ENCODE peak calls at places on chromosome 1, in five cellular contexts. One of them, this sample, is unnamed.

GRCh38 chr1:235888119-235888643 is 21.5 kb upstream of the LYST start:
- DNase-seq in body of pancreas: no peak
- DNase-seq in choroid plexus epithelial cell: no peak
- DNase-seq in fibroblast of mammary gland: no peak
- DNase-seq in MCF 10A: no peak
- DNase-seq in this sample: no peak

GRCh38 chr1:73868824-73869223 is 329.2 kb downstream of the LRRIQ3 start:
- DNase-seq in fibroblast of mammary gland: no peak
- DNase-seq in choroid plexus epithelial cell: no peak
- DNase-seq in body of pancreas: no peak
- DNase-seq in MCF 10A: no peak
- DNase-seq in this sample: no peak

GRCh38 chr1:47225430-47226100 is 6.5 kb downstream of the TAL1 start:
- DNase-seq in MCF 10A: no peak
- DNase-seq in choroid plexus epithelial cell: no peak
- DNase-seq in fibroblast of mammary gland: no peak
- DNase-seq in body of pancreas: no peak
- DNase-seq in this sample: no peak

GRCh38 chr1:3611170-3612019 is at the start of gene MEGF6:
- DNase-seq in choroid plexus epithelial cell: peak
- DNase-seq in body of pancreas: peak
- DNase-seq in fibroblast of mammary gland: no peak
- DNase-seq in MCF 10A: peak
- DNase-seq in this sample: peak

GRCh38 chr1:243745361-243745760 is 104.7 kb downstream of the AKT3 start:
- DNase-seq in MCF 10A: peak
- DNase-seq in body of pancreas: no peak
- DNase-seq in fibroblast of mammary gland: peak
- DNase-seq in choroid plexus epithelial cell: peak
- DNase-seq in this sample: no peak

GRCh38 chr1:9057851-9058250 is 11.6 kb downstream of the SLC2A5 start:
- DNase-seq in MCF 10A: no peak
- DNase-seq in choroid plexus epithelial cell: no peak
- DNase-seq in body of pancreas: no peak
- DNase-seq in fibroblast of mammary gland: no peak
- DNase-seq in this sample: no peak

GRCh38 chr1:179825201-179825600 is 52.4 kb downstream of the TOR1AIP2 start:
- DNase-seq in fibroblast of mammary gland: no peak
- DNase-seq in choroid plexus epithelial cell: no peak
- DNase-seq in body of pancreas: no peak
- DNase-seq in MCF 10A: no peak
- DNase-seq in this sample: no peak

GRCh38 chr1:40143891-40144575 is 17.2 kb upstream of the RLF start:
- DNase-seq in fibroblast of mammary gland: peak
- DNase-seq in body of pancreas: peak
- DNase-seq in MCF 10A: peak
- DNase-seq in choroid plexus epithelial cell: peak
- DNase-seq in this sample: peak

GRCh38 chr1:224411766-224412165 is 22.8 kb downstream of the WDR26 start:
- DNase-seq in MCF 10A: no peak
- DNase-seq in choroid plexus epithelial cell: peak
- DNase-seq in fibroblast of mammary gland: no peak
- DNase-seq in body of pancreas: no peak
- DNase-seq in this sample: no peak

DNA sequence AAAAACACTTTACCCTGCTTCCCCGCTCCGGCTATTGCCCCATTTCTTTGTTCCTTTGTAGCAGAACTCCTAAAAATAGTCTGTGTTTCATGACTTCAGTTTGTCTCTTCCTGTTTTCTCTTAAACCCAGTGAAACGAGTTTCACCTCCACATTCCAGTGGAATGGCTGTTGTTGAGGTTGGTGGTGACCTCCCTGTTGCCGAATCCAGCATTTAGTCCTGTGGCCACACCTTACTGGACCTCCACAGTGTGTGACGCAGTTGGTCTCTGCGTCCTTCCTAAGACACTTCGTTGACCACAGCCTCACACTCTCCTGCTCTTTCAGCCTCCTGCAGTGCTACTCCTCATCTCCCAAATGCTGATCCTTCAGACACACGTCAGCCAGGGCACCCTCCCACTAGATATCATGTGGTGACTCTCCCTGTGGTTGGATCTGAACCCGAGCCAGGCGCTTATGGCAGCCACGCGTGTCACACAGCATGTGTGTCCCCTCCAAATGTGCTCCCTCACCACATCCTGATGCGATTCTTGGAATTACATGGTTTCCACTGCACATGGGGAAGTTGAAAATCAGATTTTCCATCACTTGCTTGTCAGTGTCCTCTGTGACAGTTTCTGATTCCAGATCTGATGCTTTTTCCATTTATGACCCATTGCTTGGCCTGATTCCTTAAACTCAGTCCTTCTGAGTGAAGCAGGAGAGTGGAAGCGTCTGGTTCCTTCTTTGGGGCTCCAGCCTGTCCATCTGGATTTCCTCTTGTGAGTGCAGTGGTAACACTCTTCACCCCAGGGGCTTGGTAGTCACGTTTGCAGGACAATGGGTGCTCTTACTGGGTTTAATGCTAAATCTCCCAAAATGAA is 99.1 kb upstream of the ARTN start:
- DNase-seq in fibroblast of mammary gland: peak
- DNase-seq in body of pancreas: no peak
- DNase-seq in choroid plexus epithelial cell: peak
- DNase-seq in MCF 10A: peak
- DNase-seq in this sample: no peak
- TF ChIP-seq CTCF in fibroblast of mammary gland: no peak
- TF ChIP-seq CTCF in body of pancreas: no peak
- TF ChIP-seq CTCF in choroid plexus epithelial cell: no peak
- TF ChIP-seq CTCF in MCF 10A: no peak
- TF ChIP-seq CTCF in this sample: no peak

DNA sequence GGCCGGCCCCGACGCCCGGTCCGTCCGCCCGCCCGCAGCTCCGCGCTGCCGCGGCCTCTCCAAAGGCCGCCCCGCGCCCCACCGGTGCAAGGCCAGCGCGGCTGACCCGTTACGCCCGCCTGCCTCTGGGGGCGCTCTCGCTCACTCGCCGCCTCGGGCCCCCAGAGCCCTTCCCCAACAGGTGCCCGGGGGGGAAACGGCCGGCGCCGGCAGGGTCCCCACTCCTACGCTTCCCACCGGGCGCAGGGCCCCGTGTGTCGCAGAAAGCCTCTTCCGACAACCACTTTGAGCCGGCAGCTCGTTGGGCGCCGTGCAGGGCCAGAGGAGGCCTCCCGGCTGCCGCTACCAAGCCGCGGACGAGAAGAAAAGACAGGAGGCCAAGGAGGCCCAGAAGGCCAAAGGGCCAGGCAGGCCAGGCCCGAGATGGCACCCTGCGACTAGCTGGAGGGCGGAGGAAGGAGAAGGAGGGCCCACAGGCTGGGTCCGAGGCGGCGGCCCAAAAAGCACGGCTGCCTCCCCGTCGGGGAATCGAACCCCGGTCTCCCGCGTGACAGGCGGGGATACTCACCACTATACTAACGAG is 64.9 kb upstream of the FCGR2A start:
- DNase-seq in body of pancreas: peak
- DNase-seq in MCF 10A: peak
- DNase-seq in choroid plexus epithelial cell: peak
- DNase-seq in fibroblast of mammary gland: peak
- DNase-seq in this sample: peak
- TF ChIP-seq CTCF in body of pancreas: peak
- TF ChIP-seq CTCF in MCF 10A: peak
- TF ChIP-seq CTCF in choroid plexus epithelial cell: peak
- TF ChIP-seq CTCF in fibroblast of mammary gland: no peak
- TF ChIP-seq CTCF in this sample: peak

DNA sequence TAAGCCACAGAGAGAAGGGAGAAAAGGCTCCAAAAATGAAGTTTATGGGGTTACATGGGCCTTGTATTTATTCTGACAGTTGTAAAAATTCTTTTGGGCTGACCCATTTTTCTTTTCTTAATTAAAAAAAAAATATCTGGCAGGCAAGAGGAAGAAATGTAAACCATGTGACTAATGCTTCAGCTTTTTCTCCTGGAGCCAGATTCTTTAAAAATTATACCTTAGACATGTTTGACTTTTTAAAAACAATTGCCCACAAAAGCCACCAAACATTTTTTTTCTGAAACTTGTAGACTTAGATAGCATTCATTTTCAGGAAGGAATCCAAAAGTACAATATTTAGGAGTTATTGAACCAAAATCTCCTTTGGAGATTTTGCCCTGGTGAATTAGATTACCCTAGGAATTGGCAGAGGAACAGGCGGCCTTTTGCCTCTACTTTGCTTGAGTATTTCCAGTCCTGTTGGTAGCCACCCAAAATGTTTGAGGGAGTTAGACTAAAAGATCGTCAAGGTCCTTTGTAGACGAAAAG is 17.2 kb downstream of the RGL1 start:
- DNase-seq in MCF 10A: no peak
- DNase-seq in choroid plexus epithelial cell: peak
- DNase-seq in fibroblast of mammary gland: peak
- DNase-seq in body of pancreas: no peak
- DNase-seq in this sample: no peak
- TF ChIP-seq CTCF in MCF 10A: no peak
- TF ChIP-seq CTCF in choroid plexus epithelial cell: no peak
- TF ChIP-seq CTCF in fibroblast of mammary gland: no peak
- TF ChIP-seq CTCF in body of pancreas: no peak
- TF ChIP-seq CTCF in this sample: no peak

DNA sequence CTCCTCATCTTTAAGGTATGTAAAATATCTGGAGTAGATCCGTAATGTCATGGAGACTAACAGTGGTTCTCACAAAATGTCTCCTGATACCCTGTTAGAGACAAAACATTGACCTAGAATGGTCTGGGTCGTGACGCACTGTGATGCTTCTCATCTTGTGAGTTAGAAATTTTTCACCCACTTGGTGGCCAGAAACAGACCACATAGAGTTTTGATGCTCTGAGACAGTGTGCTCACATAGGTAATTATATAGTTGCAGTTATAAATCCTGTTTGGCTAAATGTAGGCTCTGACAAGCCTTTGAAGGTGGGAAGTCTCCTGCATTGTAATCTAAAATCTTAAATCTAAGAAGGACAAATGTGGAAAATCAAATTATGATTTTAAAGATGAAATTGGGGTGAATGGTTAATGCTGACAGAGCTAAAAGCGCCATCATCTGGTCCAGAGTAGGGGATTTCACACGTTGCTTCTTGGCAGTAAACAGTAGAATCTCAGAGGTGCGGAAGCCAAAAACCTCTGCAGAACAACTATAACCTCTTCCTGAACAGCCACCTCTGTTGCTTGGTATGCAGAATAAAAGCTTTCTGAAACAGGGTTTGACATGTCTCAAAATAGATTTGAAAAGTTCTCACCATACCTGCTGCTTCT is 17.0 kb downstream of the RPAP2 start:
- DNase-seq in body of pancreas: no peak
- DNase-seq in MCF 10A: no peak
- DNase-seq in fibroblast of mammary gland: no peak
- DNase-seq in choroid plexus epithelial cell: no peak
- DNase-seq in this sample: no peak
- TF ChIP-seq CTCF in body of pancreas: no peak
- TF ChIP-seq CTCF in MCF 10A: no peak
- TF ChIP-seq CTCF in fibroblast of mammary gland: no peak
- TF ChIP-seq CTCF in choroid plexus epithelial cell: no peak
- TF ChIP-seq CTCF in this sample: no peak

GRCh38 chr1:92994105-92994712 is 32.9 kb upstream of the DIPK1A start:
- DNase-seq in MCF 10A: peak
- DNase-seq in choroid plexus epithelial cell: peak
- DNase-seq in fibroblast of mammary gland: peak
- DNase-seq in body of pancreas: peak
- DNase-seq in this sample: peak
- TF ChIP-seq CTCF in MCF 10A: peak
- TF ChIP-seq CTCF in choroid plexus epithelial cell: peak
- TF ChIP-seq CTCF in fibroblast of mammary gland: peak
- TF ChIP-seq CTCF in body of pancreas: peak
- TF ChIP-seq CTCF in this sample: peak

DNA sequence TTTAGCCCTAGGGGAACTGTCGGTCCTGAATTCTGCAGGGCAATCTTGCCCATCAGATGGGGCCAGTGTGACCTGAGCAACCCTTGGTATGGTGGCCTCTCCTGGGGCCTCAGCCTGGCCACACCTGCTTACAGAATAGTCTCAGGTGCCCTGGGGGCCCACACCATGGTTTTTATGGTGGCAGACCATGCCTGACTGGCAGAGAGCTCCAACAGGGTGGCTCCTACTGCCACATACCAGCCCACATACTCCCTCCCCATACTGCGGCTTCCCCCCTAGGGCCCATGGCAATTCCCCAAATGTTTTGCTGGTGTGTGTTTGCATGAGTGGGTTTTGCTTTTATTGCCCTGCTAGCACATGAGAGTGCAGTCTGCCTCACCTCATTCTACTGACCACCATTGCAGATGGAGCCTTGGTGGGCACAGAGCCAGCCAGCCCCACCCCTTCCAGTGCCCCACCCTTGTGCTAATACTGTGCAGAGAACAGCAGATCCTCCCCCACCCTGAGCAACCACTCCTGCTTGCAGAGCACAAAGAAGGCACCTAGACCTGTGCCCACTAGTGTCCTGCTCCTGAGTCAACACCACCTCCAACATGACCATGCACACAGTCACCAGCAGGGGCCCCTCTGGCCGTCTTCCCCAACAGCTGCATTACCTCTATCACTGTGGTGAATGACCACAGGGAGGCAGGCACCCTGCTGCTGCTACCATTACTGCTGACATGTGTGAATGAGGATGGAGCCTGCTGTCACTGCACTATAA is 86.8 kb downstream of the GDAP2 start:
- DNase-seq in body of pancreas: no peak
- DNase-seq in fibroblast of mammary gland: peak
- DNase-seq in MCF 10A: no peak
- DNase-seq in choroid plexus epithelial cell: peak
- DNase-seq in this sample: no peak
- TF ChIP-seq CTCF in body of pancreas: no peak
- TF ChIP-seq CTCF in fibroblast of mammary gland: no peak
- TF ChIP-seq CTCF in MCF 10A: no peak
- TF ChIP-seq CTCF in choroid plexus epithelial cell: peak
- TF ChIP-seq CTCF in this sample: peak

GRCh38 chr1:57982852-57983251 is 559.0 kb upstream of the DAB1 start:
- DNase-seq in fibroblast of mammary gland: no peak
- DNase-seq in choroid plexus epithelial cell: no peak
- DNase-seq in MCF 10A: no peak
- DNase-seq in body of pancreas: no peak
- DNase-seq in this sample: no peak
- TF ChIP-seq CTCF in fibroblast of mammary gland: no peak
- TF ChIP-seq CTCF in choroid plexus epithelial cell: no peak
- TF ChIP-seq CTCF in MCF 10A: no peak
- TF ChIP-seq CTCF in body of pancreas: no peak
- TF ChIP-seq CTCF in this sample: no peak